ENCODE peak calls at places on chromosome 1, in five cellular contexts. E, I, C, S and V are unnamed samples.

GRCh38 chr1:85316324-85316723 is 39.9 kb upstream of the BCL10 start:
- DNase-seq in E (no peak), I (no peak), C (no peak), S (no peak), V (no peak)

GRCh38 chr1:244165701-244166100 is 114.6 kb downstream of the ZBTB18 start:
- DNase-seq in E (no peak), I (no peak), C (no peak), S (no peak), V (peak; percentile 37)

GRCh38 chr1:9478021-9478420 is 61.2 kb upstream of the SLC25A33 start:
- DNase-seq in E (no peak), I (no peak), C (no peak), S (no peak), V (no peak)

GRCh38 chr1:227901239-227901905 is 46.4 kb downstream of the WNT9A start:
- DNase-seq in E (no peak), I (no peak), C (no peak), S (no peak), V (no peak)

GRCh38 chr1:46622341-46622740 is 5.7 kb upstream of the MOB3C start:
- DNase-seq in E (peak; percentile 76), I (no peak), C (no peak), S (peak; percentile 31), V (peak; percentile 28)

GRCh38 chr1:155951753-155952504 is 10.5 kb downstream of the RXFP4 start:
- DNase-seq in E (no peak), I (no peak), C (no peak), S (no peak), V (no peak)

GRCh38 chr1:207034998-207035397 is 2.4 kb upstream of the C1orf116 start:
- DNase-seq in E (peak; percentile 51), I (no peak), C (no peak), S (no peak), V (peak; percentile 84)

GRCh38 chr1:62841587-62842169 is 57.7 kb downstream of the ATG4C start:
- DNase-seq in E (peak; percentile 53), I (peak; percentile 15), C (peak; percentile 52), S (peak; percentile 54), V (peak; percentile 75)

GRCh38 chr1:184633785-184634184 is 120.9 kb downstream of the EDEM3 start:
- DNase-seq in E (no peak), I (no peak), C (no peak), S (peak; percentile 15), V (no peak)

GRCh38 chr1:17405898-17406759 is 33.3 kb downstream of the RCC2 start:
- DNase-seq in E (peak; percentile 84), I (no peak), C (peak; percentile 90), S (peak; percentile 71), V (peak; percentile 44)

GRCh38 chr1:53557369-53557768 is 98.2 kb downstream of the DMRTB1 start:
- DNase-seq in E (no peak), I (no peak), C (peak; percentile 60), S (no peak), V (no peak)

GRCh38 chr1:234499119-234500039 is 20.4 kb upstream of the TARBP1 start:
- DNase-seq in E (peak; percentile 90), I (no peak), C (peak; percentile 85), S (peak; percentile 65), V (peak; percentile 86)
- TF ChIP-seq MXI1 in E (no peak), I (no peak), C (no peak), S (peak; percentile 42), V (no peak)

GRCh38 chr1:180175291-180175690 is 20.6 kb downstream of the QSOX1 start:
- DNase-seq in E (no peak), I (no peak), C (no peak), S (no peak), V (no peak)

GRCh38 chr1:180171691-180172090 is 17.0 kb downstream of the QSOX1 start:
- DNase-seq in E (no peak), I (no peak), C (no peak), S (no peak), V (no peak)

GRCh38 chr1:180173451-180173850 is 18.8 kb downstream of the QSOX1 start:
- DNase-seq in E (no peak), I (no peak), C (no peak), S (no peak), V (no peak)

GRCh38 chr1:180175806-180176205 is 21.1 kb downstream of the QSOX1 start:
- DNase-seq in E (no peak), I (no peak), C (no peak), S (no peak), V (no peak)

DNA sequence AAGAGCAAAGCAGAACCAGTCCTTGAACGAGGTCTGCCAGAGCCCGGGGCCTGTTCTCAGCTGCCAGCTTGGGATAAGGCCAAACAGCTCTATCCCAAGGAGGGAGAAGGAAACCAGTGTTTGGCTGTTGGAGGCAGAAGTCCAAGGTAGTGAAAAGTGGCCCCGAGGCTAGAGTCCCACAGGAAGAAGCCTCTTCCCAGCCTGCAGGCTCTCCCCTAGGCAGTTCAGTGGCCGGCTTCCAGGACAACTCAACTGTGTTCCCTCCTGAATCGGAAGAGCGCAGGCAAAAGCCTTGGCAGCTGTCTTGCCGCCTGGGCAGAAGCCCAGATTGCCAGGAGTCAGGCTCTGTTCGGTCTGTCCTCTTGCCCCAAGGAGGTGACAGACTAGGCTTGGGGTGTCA is 19.3 kb downstream of the QSOX1 start:
- DNase-seq in E (no peak), I (no peak), C (no peak), S (no peak), V (peak; percentile 47)
- TF ChIP-seq MXI1 in E (no peak), I (no peak), C (no peak), S (no peak), V (no peak)

GRCh38 chr1:116737855-116738318 is 16.3 kb upstream of the CD2 start:
- DNase-seq in E (no peak), I (peak; percentile 48), C (no peak), S (no peak), V (no peak)
- TF ChIP-seq MXI1 in E (no peak), I (no peak), C (no peak), S (no peak), V (no peak)

GRCh38 chr1:4634793-4635406 is 19.5 kb upstream of the AJAP1 start:
- DNase-seq in E (no peak), I (no peak), C (no peak), S (no peak), V (no peak)
- TF ChIP-seq MXI1 in E (no peak), I (no peak), C (no peak), S (no peak), V (no peak)

GRCh38 chr1:27503961-27504587 is 14.1 kb upstream of the WASF2 start:
- DNase-seq in E (no peak), I (no peak), C (no peak), S (no peak), V (peak; percentile 35)

GRCh38 chr1:27503033-27503432 is 13.1 kb upstream of the WASF2 start:
- DNase-seq in E (no peak), I (no peak), C (no peak), S (no peak), V (no peak)

GRCh38 chr1:27505420-27505680 is 15.4 kb upstream of the WASF2 start:
- DNase-seq in E (peak; percentile 61), I (no peak), C (no peak), S (no peak), V (no peak)

GRCh38 chr1:27506703-27507102 is 16.7 kb upstream of the WASF2 start:
- DNase-seq in E (peak; percentile 9), I (no peak), C (no peak), S (no peak), V (no peak)

DNA sequence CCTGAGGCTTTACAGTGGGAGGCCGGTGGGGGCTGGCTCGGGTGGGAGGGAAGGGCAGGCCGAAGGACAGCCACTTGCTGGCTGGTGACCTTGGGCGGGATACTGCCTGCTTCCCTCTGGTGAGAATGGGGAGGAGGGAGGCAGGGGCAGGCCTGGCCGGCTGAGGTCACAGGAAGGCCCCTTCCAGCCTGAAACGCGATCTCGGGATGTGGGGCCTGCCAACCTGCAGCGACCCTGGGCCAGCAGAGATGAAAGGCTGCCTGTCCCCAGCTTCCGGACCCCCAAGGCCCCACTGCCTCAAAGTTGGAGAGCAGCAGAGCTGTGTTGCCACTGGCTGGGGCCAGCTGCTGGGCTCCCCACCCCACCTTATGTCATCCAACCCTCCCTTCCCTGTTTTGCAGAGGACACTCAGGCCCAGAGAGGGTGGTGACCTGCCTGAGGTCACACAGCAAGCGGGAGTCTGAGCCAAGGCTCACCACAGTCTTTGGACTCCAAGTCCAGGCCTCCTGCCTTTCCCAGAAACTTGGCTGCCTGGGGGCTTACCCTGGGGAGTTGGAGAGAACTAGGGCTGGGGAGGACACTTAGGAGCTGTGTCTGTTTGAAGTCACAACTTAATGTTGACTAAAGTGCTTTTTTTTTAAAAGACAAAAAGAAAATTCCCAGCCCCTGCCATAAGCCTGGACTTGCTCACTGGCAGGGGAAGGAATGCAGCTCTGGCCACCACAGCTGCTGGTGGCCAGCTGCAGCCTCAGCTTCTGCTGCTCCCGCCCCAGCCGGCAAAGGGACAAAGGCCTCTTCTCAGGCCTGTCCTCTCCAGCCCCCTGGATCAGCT is 14.8 kb upstream of the WASF2 start:
- DNase-seq in E (peak; percentile 64), I (no peak), C (peak; percentile 71), S (peak; percentile 92), V (peak; percentile 49)
- TF ChIP-seq MXI1 in E (no peak), I (no peak), C (no peak), S (no peak), V (no peak)

DNA sequence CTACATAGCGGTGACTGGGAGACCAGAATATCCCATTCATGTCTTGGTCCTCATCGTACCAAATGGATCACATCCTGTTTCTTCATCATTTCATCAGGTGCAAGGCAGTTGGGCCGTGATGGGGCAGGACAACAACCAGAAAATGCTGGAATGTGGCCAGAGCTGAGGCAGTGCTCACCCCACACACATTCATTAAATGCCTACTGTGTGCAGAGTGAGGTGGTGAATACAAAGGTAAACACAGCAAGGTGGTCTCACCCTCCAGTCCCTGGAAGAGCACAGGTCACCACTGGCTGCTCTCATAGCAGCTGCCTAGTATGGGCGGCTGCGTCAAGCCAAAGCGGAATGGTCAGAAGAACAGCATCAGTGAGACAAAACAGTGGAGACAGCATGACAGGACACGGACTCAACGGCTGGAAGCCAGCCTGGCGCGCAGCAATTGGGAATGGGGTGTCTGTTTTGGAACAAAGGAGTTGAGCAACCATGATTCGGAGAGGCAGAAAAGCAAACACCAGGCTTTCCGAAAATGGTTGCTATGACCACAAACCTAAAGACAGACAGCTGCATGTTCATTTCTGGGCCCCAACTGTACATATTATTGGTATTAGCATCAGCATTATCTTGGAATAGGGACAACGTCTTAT is 5.6 kb upstream of the ADAMTSL4 start:
- DNase-seq in E (no peak), I (no peak), C (peak; percentile 10), S (peak; percentile 74), V (no peak)
- TF ChIP-seq MXI1 in E (no peak), I (no peak), C (no peak), S (no peak), V (no peak)

GRCh38 chr1:44725309-44725698 is 5.7 kb downstream of the RNU5D-1 start:
- DNase-seq in E (no peak), I (no peak), C (no peak), S (no peak), V (no peak)
- TF ChIP-seq MXI1 in E (no peak), I (no peak), C (no peak), S (no peak), V (no peak)